ENCODE peak calls at places on chromosomes 1 and 21, in eight cellular contexts. C, X, I, Q, A, W, Y and F are unnamed samples.

GRCh38 chr1:230012093-230012393 is 55.0 kb upstream of the GALNT2 start:
- DNase-seq in C (no peak), X (no peak), I (no peak), Q (no peak), A (no peak), W (no peak), Y (no peak), F (no peak)

GRCh38 chr21:33840771-33841170 is 74.8 kb downstream of the ATP5PO start:
- DNase-seq in C (no peak), X (no peak), I (no peak), Q (no peak), A (no peak), W (no peak), Y (no peak), F (no peak)

GRCh38 chr1:197198911-197199310 is 52.4 kb upstream of the ASPM start:
- DNase-seq in C (no peak), X (no peak), I (no peak), Q (no peak), A (no peak), W (no peak), Y (no peak), F (no peak)

GRCh38 chr1:205658943-205659581 is 21.2 kb downstream of the SLC45A3 start:
- DNase-seq in C (peak; percentile 81), X (peak; percentile 88), I (peak; percentile 68), Q (peak; percentile 89), A (peak; percentile 82), W (peak; percentile 74), Y (peak; percentile 87), F (peak; percentile 85)

GRCh38 chr1:74811421-74812179 is 78.6 kb downstream of the TYW3 start:
- DNase-seq in C (no peak), X (peak; percentile 1), I (peak; percentile 1), Q (no peak), A (no peak), W (no peak), Y (no peak), F (no peak)

GRCh38 chr1:246753670-246754535 is 29.7 kb downstream of the SCCPDH start:
- DNase-seq in C (peak; percentile 64), X (peak; percentile 54), I (peak; percentile 73), Q (peak; percentile 78), A (peak; percentile 73), W (peak; percentile 23), Y (peak; percentile 84), F (peak; percentile 68)

GRCh38 chr1:51442616-51443015 is 76.5 kb downstream of the EPS15 start:
- DNase-seq in C (no peak), X (no peak), I (no peak), Q (no peak), A (no peak), W (no peak), Y (no peak), F (no peak)

GRCh38 chr1:7230121-7230895 is 445.1 kb downstream of the CAMTA1 start:
- DNase-seq in C (no peak), X (no peak), I (no peak), Q (no peak), A (no peak), W (no peak), Y (no peak), F (no peak)

GRCh38 chr1:16078925-16079656 is 5.6 kb upstream of the FAM131C start:
- DNase-seq in C (peak; percentile 65), X (peak; percentile 68), I (peak; percentile 71), Q (peak; percentile 91), A (peak; percentile 84), W (peak; percentile 69), Y (peak; percentile 91), F (peak; percentile 79)

GRCh38 chr1:14952626-14953314 is 200.8 kb upstream of the TMEM51 start:
- DNase-seq in C (no peak), X (no peak), I (no peak), Q (no peak), A (no peak), W (no peak), Y (no peak), F (no peak)

GRCh38 chr21:35796834-35797233 is 263.5 kb downstream of the SETD4 start:
- DNase-seq in C (peak; percentile 74), X (peak; percentile 51), I (peak; percentile 24), Q (no peak), A (no peak), W (no peak), Y (no peak), F (peak; percentile 6)

GRCh38 chr1:2612591-2613365 is 20.0 kb downstream of the MMEL1 start:
- DNase-seq in C (no peak), X (no peak), I (no peak), Q (no peak), A (no peak), W (no peak), Y (no peak), F (no peak)

GRCh38 chr1:247243738-247244137 is 12.1 kb upstream of the VN1R5 start:
- DNase-seq in C (no peak), X (no peak), I (no peak), Q (no peak), A (no peak), W (no peak), Y (no peak), F (no peak)

GRCh38 chr1:86687595-86687994 is 16.8 kb upstream of the SH3GLB1 start:
- DNase-seq in C (peak; percentile 12), X (peak; percentile 68), I (peak; percentile 66), Q (no peak), A (no peak), W (no peak), Y (no peak), F (no peak)

GRCh38 chr1:29640428-29640785 is 404.1 kb downstream of the PTPRU start:
- DNase-seq in C (no peak), X (no peak), I (no peak), Q (no peak), A (no peak), W (no peak), Y (no peak), F (no peak)

GRCh38 chr1:19385869-19386591 is 73.9 kb downstream of the SLC66A1 start:
- DNase-seq in C (no peak), X (no peak), I (peak; percentile 93), Q (peak; percentile 84), A (peak; percentile 89), W (no peak), Y (no peak), F (peak; percentile 85)

GRCh38 chr1:11817192-11817591 is 11.2 kb downstream of the CLCN6 start:
- DNase-seq in C (no peak), X (no peak), I (no peak), Q (no peak), A (no peak), W (no peak), Y (no peak), F (no peak)

GRCh38 chr21:45284456-45284741 is 3.3 kb downstream of the POFUT2 start:
- DNase-seq in C (no peak), X (no peak), I (no peak), Q (no peak), A (no peak), W (no peak), Y (no peak), F (no peak)

GRCh38 chr1:113031060-113031933 is 41.7 kb upstream of the LRIG2 start:
- DNase-seq in C (no peak), X (no peak), I (no peak), Q (no peak), A (no peak), W (no peak), Y (no peak), F (no peak)

GRCh38 chr1:110607663-110608230 is 1.6 kb upstream of the KCNA2 start:
- DNase-seq in C (no peak), X (no peak), I (no peak), Q (no peak), A (no peak), W (no peak), Y (no peak), F (no peak)

GRCh38 chr1:207781312-207781711 is 29.5 kb downstream of the CD46 start:
- DNase-seq in C (no peak), X (no peak), I (no peak), Q (no peak), A (no peak), W (no peak), Y (no peak), F (no peak)

GRCh38 chr21:38503588-38503987 is 5.3 kb upstream of the ERG start:
- DNase-seq in C (no peak), X (no peak), I (peak; percentile 85), Q (no peak), A (no peak), W (no peak), Y (peak; percentile 69), F (peak; percentile 66)